ENCODE peak calls at places on chromosomes 12 and 14, in four cellular contexts. E, I, O and H are unnamed samples.

GRCh38 chr14:34247605-34248004 is 214.4 kb downstream of the SPTSSA start:
- DNase-seq in O (no peak), I (no peak), E (no peak), H (no peak)

GRCh38 chr14:33347816-33348215 is 409.1 kb downstream of the NPAS3 start:
- DNase-seq in O (no peak), E (no peak), I (no peak), H (no peak)

GRCh38 chr12:51326762-51327439 is 2.9 kb upstream of the BIN2 start:
- DNase-seq in E (no peak), I (peak), O (no peak), H (peak)

GRCh38 chr12:14618990-14619389 is 51.3 kb upstream of the PLBD1 start:
- DNase-seq in E (no peak), O (no peak), I (no peak), H (peak)

GRCh38 chr14:95039259-95039992 is 117.9 kb downstream of the DICER1 start:
- DNase-seq in I (no peak), E (no peak), O (no peak), H (no peak)

GRCh38 chr14:102140027-102140749 is 491 bp downstream of the WDR20 start:
- DNase-seq in I (no peak), E (peak), O (peak), H (peak)

GRCh38 chr12:75662501-75663159 is 151.2 kb upstream of the KRR1 start:
- DNase-seq in I (no peak), O (no peak), E (no peak), H (no peak)

GRCh38 chr14:66944872-66945271 is 244.4 kb upstream of the GARIN2 start:
- DNase-seq in I (no peak), O (peak), E (no peak), H (peak)

GRCh38 chr14:51465486-51465885 is 186.2 kb upstream of the FRMD6 start:
- DNase-seq in O (no peak), I (no peak), E (no peak), H (no peak)

GRCh38 chr12:127459166-127459565 is 807.8 kb upstream of the TMEM132C start:
- DNase-seq in E (no peak), I (no peak), O (no peak), H (no peak)

GRCh38 chr14:51304956-51305355 is 64.9 kb downstream of the TMX1 start:
- DNase-seq in O (no peak), E (no peak), I (no peak), H (no peak)

GRCh38 chr14:71488703-71489141 is 443.5 kb upstream of the RGS6 start:
- DNase-seq in I (no peak), E (no peak), O (no peak), H (no peak)

GRCh38 chr14:23437142-23438129 is 2.0 kb upstream of the MYH7 start:
- DNase-seq in E (no peak), I (no peak), O (no peak), H (no peak)

GRCh38 chr14:95710106-95710505 is 3.8 kb downstream of the TCL1A start:
- DNase-seq in I (no peak), E (no peak), O (no peak), H (no peak)

GRCh38 chr12:64566882-64567517 is 43.3 kb upstream of the RASSF3 start:
- DNase-seq in I (no peak), O (no peak), E (no peak), H (no peak)

GRCh38 chr12:120536064-120536791 is 2.1 kb downstream of the RNF10 start:
- DNase-seq in E (no peak), I (no peak), O (peak), H (no peak)

GRCh38 chr14:92651793-92652382 is 96.5 kb downstream of the LGMN start:
- DNase-seq in I (no peak), E (no peak), O (no peak), H (no peak)

GRCh38 chr12:64713372-64713771 is 45.8 kb downstream of the GNS start:
- DNase-seq in I (no peak), O (no peak), E (no peak), H (no peak)

DNA sequence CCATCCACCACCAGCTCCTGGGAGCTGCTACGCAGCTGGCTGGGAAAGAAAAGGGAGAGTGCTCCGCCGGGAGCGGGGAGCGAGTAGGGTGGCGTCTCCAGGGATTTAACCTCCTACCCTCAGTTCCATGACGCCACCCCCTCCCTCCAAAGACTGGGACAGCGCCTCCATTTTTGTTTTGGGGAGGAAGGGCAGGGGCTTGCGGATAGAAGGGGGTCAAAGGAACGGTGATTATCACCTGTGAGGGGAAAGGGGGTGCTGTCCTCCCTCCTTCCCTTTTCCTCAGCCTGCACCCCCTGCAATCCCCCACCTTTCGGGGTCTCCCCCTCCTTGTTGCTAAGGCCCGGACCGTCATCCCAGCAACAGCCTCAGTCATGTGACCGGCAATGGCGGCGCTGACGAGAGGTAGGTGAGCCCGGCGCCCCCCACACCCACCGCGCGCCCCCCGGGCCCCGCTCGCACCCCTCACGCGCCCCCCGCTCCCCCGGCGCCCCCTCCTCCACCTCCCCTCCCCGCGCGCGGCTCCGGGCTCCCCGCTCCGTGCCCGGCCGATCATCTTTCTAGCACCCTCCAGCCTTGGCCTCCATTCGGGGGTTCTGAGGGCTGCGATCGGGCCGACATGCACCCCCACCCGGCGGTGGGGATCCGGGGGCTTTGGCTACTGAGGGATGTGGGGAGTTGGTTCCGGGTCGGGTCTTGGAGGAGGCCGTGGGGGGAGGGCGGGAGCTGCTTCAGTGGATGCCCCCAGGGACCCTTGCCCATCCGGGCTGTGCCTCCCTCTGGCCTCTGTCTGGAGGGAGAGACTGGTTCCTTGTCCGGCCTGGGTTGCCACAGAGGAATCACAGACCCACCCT is at the start of gene DTX3:
- DNase-seq in E (peak), I (no peak), O (no peak), H (no peak)
- TF ChIP-seq CBFB in E (no peak), I (no peak), O (no peak), H (no peak)

DNA sequence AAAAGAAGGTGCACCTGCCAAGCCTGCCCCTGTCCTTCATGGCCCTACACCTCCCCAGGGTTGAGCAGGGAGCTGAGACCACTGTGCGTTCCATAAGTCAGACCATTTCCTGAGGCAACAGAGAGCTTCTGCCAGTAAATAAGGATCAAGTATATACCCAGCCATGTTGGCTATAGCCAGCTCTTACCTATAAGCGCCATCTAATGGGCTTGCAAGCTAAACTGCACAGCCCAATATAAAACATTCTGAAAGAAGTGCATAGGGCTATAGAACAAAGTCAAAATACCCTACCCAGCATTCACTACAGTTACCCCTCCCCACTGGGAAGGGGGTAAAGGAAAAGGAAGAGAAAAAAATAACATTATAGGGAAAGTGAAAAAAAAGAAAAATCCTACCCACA is 59.3 kb upstream of the SCAF11 start:
- DNase-seq in O (no peak), E (no peak), I (no peak), H (no peak)
- TF ChIP-seq CBFB in O (no peak), E (no peak), I (no peak), H (no peak)

GRCh38 chr14:75981826-75982723 is at the start of gene TGFB3:
- DNase-seq in O (peak), I (no peak), E (peak), H (peak)

GRCh38 chr14:75980856-75981255 is 939 bp downstream of the TGFB3 start:
- DNase-seq in I (no peak), O (no peak), E (no peak), H (no peak)

GRCh38 chr14:75981426-75981825 is 369 bp downstream of the TGFB3 start:
- DNase-seq in I (peak), O (peak), E (no peak), H (peak)

GRCh38 chr14:75984674-75985073 is 889 bp upstream of the IFT43 start:
- DNase-seq in I (no peak), O (peak), E (no peak), H (no peak)

GRCh38 chr14:75982724-75983358 is 1.0 kb upstream of the TGFB3 start:
- DNase-seq in E (no peak), I (no peak), O (no peak), H (peak)
- TF ChIP-seq CBFB in E (no peak), I (no peak), O (no peak), H (no peak)

DNA sequence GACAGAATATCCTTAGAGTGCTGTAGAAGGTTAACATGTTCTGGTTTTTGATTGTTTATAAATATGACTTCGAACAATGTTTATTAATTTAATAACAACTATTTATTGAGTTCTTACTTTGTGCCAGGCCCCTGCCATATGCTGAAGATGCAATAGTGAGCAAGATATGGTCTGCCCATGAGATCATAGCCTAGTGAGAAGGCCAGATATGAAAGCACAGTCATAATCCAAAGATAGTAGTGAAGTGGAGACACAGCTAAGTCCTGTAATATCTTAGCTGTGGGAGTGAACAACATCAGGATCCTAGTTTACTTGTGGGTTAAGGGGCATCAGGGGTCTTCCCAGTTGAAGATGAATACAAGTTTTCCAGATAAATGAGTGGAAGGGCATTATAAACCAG is 189.4 kb upstream of the FBXO33 start:
- DNase-seq in O (no peak), E (no peak), I (no peak), H (no peak)
- TF ChIP-seq CBFB in O (no peak), E (no peak), I (no peak), H (no peak)

GRCh38 chr14:83712730-83713129 is 1817.2 kb upstream of the FLRT2 start:
- DNase-seq in I (no peak), O (no peak), E (no peak), H (no peak)

GRCh38 chr14:83709116-83709515 is 1820.8 kb upstream of the FLRT2 start:
- DNase-seq in E (no peak), I (no peak), O (no peak), H (no peak)

GRCh38 chr14:83706555-83706954 is 1823.4 kb upstream of the FLRT2 start:
- DNase-seq in I (no peak), O (no peak), E (peak), H (no peak)

GRCh38 chr14:83702619-83703018 is 1827.3 kb upstream of the FLRT2 start:
- DNase-seq in E (no peak), I (no peak), O (no peak), H (no peak)

DNA sequence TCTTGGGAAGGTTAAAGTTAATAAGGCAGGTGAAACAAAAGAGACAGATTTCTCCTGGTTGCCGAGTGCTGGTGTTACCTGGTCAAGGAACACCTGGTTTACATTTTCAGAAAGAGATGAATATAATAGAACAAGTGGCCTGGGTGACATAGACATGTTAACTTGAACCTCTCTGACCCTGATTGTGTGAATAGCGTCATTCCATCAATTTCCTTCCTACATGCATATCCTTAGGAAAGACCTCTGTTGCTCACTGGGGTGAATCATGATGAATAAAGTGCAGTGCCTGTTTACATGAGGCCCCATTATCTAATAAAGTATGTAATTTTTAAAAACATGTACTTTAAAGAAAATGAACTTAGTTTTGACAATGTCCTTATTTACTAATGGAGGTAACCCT is 1822.9 kb upstream of the FLRT2 start:
- DNase-seq in E (no peak), I (no peak), O (no peak), H (no peak)
- TF ChIP-seq CBFB in E (no peak), I (no peak), O (no peak), H (no peak)

DNA sequence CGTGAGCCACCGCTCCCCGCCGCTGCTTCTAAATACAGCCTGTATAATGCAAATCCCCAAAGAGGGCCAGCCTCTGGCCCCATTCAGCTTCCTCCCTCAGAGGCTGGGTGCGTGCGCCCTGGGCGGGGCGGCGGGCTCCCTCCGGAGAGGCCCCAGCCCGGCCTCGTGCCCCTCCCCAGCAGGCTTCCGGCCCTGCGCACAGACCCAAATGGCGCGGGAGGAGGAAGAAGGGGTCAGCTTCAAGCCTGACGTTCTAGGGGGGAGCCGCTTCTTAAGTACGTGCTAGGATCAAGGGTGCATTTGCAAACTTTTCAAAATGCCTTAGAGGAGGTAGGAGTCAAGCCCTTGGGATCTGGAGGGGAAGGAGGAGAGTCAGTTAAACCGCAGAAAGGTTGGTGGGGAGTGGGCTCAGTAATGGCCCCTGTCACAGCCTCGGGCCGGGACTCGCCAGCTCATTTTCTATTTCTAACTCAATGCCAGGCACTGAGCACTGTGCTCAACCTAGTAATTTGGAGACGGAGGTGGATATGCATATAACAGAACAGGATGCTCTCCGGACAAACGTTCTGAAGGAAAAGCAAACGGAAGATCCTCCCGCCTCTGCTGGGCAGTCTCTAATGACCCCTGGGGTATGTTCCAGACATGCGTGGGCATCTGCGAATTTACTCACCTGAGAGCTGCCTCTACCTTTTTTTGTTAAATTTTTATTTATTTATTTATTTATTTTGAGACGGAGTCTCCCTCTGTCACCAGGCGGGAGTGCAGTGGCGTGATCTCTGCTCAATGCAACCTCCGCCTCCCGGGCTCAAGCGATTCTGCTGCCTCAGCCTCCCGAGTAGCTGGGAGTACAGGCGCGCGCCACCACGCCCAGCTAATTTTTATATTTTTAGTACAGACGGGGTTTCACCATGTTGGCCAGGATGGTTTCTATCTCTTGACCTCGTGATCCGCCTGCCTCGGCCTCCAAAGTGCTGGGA is 32.3 kb downstream of the NINJ2 start:
- DNase-seq in I (no peak), O (no peak), E (peak), H (no peak)
- TF ChIP-seq CBFB in I (peak), O (no peak), E (no peak), H (no peak)

GRCh38 chr12:121568503-121568902 is 12.3 kb downstream of the KDM2B start:
- DNase-seq in O (no peak), I (no peak), E (no peak), H (no peak)

GRCh38 chr12:121575051-121575450 is 5.8 kb downstream of the KDM2B start:
- DNase-seq in O (no peak), E (no peak), I (no peak), H (no peak)

GRCh38 chr12:121573949-121574520 is 6.8 kb downstream of the KDM2B start:
- DNase-seq in E (no peak), O (no peak), I (no peak), H (no peak)

GRCh38 chr12:121568971-121569808 is 11.6 kb downstream of the KDM2B start:
- DNase-seq in O (no peak), I (no peak), E (no peak), H (no peak)

DNA sequence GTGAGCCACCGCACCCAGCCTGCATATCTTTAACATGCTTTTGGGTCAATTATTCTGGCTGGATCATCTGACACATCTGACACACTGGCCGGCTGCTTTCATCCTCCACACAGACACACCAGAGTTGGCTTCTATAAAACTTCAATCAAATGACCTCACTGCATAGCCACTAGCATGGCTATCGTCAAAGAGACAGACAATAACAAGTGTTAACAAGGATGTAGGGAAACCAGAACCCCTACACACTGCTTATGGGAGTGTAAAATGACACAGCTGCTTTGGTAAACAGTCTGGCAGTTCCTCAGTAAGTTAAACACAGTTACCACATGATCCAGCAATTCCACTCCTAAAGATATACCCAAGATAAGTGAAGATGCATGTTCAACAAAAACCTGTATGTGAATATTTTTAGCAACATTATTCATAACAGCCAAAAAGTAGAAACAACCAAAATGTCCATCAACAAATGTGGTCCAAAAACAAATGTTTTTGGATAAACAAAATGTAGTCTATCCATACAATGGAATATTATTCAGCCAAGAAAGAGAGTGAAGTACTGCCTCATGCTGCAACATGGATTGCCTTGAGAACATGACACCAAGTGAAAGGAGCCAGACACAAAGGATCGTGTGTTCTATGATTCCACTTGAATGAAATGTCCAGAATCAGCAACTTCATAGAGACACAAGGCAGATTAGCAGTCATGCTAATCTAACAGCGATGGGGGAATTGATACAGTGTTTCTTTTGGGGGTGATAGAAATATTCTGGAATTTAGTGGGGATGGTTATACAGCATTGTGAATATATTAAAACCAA is 10.1 kb downstream of the KDM2B start:
- DNase-seq in O (no peak), E (no peak), I (no peak), H (no peak)
- TF ChIP-seq CBFB in O (no peak), E (no peak), I (no peak), H (no peak)

GRCh38 chr12:83690465-83690864 is 1003.8 kb downstream of the TMTC2 start:
- DNase-seq in I (no peak), O (no peak), E (no peak), H (no peak)
- TF ChIP-seq CBFB in I (no peak), O (no peak), E (no peak), H (no peak)